ENCODE peak calls at places on chromosomes 5 and 9, in four cellular contexts. R is IMR-90, M is K562, P is H1. I is an unnamed sample.

GRCh38 chr9:14170973-14171596 is 142.9 kb downstream of the NFIB start:
- DNase-seq in R (peak), M (no peak), P (no peak), I (no peak)

GRCh38 chr5:175621971-175622370 is 35.9 kb upstream of the HRH2 start:
- DNase-seq in R (no peak), M (no peak), P (no peak), I (no peak)

GRCh38 chr9:131220485-131220884 is 55.8 kb downstream of the FAM78A start:
- DNase-seq in R (no peak), M (no peak), P (no peak), I (no peak)

GRCh38 chr5:172838151-172838875 is 4.3 kb downstream of the ERGIC1 start:
- DNase-seq in R (no peak), M (no peak), P (no peak), I (no peak)

GRCh38 chr9:17995031-17995430 is 416.2 kb downstream of the SH3GL2 start:
- DNase-seq in R (no peak), M (no peak), P (no peak), I (no peak)

GRCh38 chr9:93657331-93658111 is 81.1 kb downstream of the PHF2 start:
- DNase-seq in R (no peak), M (no peak), P (no peak), I (no peak)

GRCh38 chr5:95984287-95984938 is 22.8 kb upstream of the ELL2 start:
- DNase-seq in R (peak), M (no peak), P (no peak), I (no peak)

GRCh38 chr5:112174959-112175594 is 244.0 kb downstream of the EPB41L4A start:
- DNase-seq in R (peak), M (peak), P (no peak), I (no peak)

GRCh38 chr5:132815454-132815853 is 2.4 kb downstream of the SOWAHA start:
- DNase-seq in R (peak), M (no peak), P (no peak), I (no peak)

GRCh38 chr5:132215329-132215728 is 12.3 kb downstream of the P4HA2 start:
- DNase-seq in R (peak), M (no peak), P (no peak), I (no peak)

GRCh38 chr5:10885026-10885425 is 124.0 kb upstream of the DAP start:
- DNase-seq in R (peak), M (no peak), P (no peak), I (no peak)

GRCh38 chr9:110016340-110016739 is 191.6 kb downstream of the C9orf152 start:
- DNase-seq in R (peak), M (no peak), P (no peak), I (no peak)

GRCh38 chr9:6415266-6415665 is 2.3 kb downstream of the UHRF2 start:
- DNase-seq in R (no peak), M (no peak), P (no peak), I (no peak)

GRCh38 chr9:134049236-134049635 is 18.6 kb downstream of the BRD3 start:
- DNase-seq in R (no peak), M (no peak), P (no peak), I (no peak)

GRCh38 chr9:73129941-73130695 is 21.5 kb upstream of the ANXA1 start:
- DNase-seq in R (no peak), M (no peak), P (no peak), I (no peak)

GRCh38 chr5:82551220-82551619 is 273.1 kb upstream of the RPS23 start:
- DNase-seq in R (no peak), M (no peak), P (no peak), I (no peak)

GRCh38 chr9:116599342-116599884 is 87.7 kb upstream of the TRIM32 start:
- DNase-seq in R (no peak), M (no peak), P (no peak), I (no peak)

GRCh38 chr5:55177078-55177477 is 4.1 kb upstream of the CDC20B start:
- DNase-seq in R (no peak), M (no peak), P (no peak), I (no peak)

GRCh38 chr9:4970970-4971641 is 14.0 kb upstream of the JAK2 start:
- DNase-seq in R (no peak), M (no peak), P (no peak), I (peak)

GRCh38 chr9:131704195-131704983 is 35.5 kb downstream of the RAPGEF1 start:
- DNase-seq in R (no peak), M (no peak), P (no peak), I (no peak)

GRCh38 chr5:175521313-175521833 is 43.0 kb downstream of the SFXN1 start:
- DNase-seq in R (no peak), M (no peak), P (no peak), I (no peak)

GRCh38 chr9:70510157-70510770 is 95.8 kb upstream of the KLF9 start:
- DNase-seq in R (no peak), M (peak), P (peak), I (no peak)

GRCh38 chr5:141637693-141638419 is 1.1 kb downstream of the RELL2 start:
- DNase-seq in R (peak), M (peak), P (peak), I (no peak)

GRCh38 chr9:133140606-133141005 is 19.6 kb upstream of the RALGDS start:
- DNase-seq in R (no peak), M (no peak), P (no peak), I (no peak)

GRCh38 chr5:90519081-90519480 is 10.3 kb downstream of the LYSMD3 start:
- DNase-seq in R (no peak), M (no peak), P (no peak), I (no peak)

GRCh38 chr9:19320495-19320894 is 59.5 kb downstream of the RPS6 start:
- DNase-seq in R (no peak), M (no peak), P (no peak), I (no peak)

GRCh38 chr9:134575103-134575816 is 66.3 kb upstream of the COL5A1 start:
- DNase-seq in R (no peak), M (no peak), P (no peak), I (no peak)

DNA sequence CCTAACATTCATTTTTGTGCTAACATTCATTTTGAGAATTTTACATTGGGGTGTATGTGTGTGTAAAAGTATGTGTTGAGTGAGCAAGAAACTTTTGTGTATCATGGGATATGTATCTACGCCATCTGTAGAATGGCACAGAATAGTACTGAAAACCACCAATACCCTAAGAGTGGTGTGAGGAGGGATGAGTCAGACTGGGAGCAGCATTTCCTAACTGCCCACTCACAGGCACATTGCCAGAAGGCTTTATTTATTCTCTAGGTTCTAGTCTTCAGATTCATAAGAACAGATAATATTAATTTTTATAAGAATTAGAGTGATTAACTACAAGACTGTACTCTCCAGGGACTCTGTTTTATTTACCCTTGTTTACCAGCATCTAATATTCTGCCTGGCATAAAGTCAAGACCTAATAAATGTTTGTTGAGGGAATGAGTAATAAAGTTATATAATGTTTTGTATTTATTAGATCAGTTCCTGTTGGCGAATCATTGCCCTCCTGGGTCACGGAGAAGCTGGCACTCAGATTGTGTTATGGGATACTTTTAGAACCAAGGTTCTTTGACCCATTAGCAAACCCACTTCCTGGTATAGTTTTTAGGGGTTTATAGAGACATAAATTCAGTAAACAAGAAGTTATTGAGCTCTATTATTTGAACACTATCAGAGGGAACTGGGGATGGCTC is 159.1 kb upstream of the PPP2R2B start:
- DNase-seq in R (peak), M (no peak), P (no peak), I (no peak)
- TF ChIP-seq CHD1 in R (no peak), M (no peak), P (no peak), I (no peak)

DNA sequence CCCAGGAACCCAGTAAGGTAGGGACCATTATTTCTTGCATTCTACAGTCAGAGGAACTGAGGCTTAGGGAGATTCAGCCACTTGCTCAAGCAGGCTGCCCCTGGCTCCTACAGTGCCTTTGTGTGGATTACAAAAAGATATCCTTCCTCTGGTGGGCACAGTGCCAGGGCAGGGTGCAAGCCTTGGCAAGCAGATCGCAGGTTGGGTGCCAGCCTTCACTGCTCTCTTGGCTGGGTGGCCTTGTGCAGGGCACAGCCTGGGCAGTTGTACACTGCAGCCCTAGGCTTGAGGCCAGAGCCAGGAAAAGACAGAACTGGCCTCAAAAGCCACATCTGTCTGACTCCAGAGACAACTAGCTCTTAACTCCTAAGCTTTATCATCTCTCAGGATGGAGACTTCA is 15.0 kb downstream of the DOCK2 start:
- DNase-seq in R (no peak), M (no peak), P (no peak), I (no peak)
- TF ChIP-seq CHD1 in R (no peak), M (no peak), P (no peak), I (no peak)

DNA sequence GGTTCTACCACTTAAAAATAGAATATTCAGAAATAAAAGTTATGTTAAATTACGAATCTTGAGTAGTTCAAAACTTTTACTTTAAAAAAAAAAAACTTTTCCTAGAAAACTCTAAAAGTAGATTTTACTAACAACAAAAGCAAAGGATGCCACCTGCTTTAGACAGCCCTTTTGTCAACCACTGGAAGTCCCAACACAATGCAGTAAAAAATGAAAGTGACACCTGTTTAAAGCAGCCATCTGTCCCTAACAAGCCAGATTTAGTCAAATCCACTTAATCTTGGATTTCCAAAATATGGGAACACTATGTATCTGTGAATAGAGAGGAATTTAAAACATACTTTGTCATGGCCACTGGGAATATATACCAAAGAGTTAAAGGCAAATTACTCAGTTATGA is 3.8 kb downstream of the RFX3 start:
- DNase-seq in R (no peak), M (no peak), P (no peak), I (no peak)
- TF ChIP-seq CHD1 in R (no peak), M (no peak), P (no peak), I (no peak)

DNA sequence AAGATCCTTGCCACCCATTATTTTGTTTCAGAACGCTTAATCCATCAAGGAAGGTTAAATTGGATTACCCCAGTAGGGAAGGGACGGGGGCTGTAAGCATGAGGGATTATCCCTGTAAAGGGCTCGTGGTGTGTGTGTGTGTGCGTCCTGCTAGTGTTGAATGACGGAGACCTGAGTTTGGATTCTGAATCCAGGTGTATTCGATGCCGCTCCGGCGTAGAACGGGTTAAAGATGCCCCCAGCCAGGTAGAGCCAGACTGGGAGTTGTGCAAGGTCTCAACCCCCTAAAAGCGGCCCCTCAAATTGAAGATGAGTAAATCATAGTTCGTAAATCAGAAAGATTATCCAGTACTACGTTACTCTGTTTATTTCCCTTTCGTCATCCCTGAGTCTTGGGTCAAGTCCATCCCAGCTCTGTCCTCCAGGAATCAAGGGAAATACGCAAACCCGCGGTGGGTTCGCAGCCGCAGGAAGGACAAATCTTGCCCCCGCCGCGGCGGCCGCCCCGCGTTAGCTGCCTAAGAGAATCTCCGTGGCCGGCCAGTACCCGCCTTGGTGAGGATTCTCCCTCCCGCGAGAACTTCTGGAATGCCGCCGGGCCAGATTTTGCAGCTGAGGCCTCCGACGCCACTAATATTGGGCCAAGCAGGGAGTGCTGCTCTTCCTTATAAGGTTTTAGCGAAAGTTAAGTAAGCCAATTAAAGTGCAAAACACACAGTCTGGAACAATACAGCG is 586 bp upstream of the MTAP start:
- DNase-seq in R (peak), M (no peak), P (no peak), I (no peak)
- TF ChIP-seq CHD1 in R (no peak), M (no peak), P (no peak), I (no peak)

I was measured in GM12878.